ENCODE peak calls at places on chromosomes 7 and 10, in eight cellular contexts. B is body of pancreas, K is astrocyte of the spinal cord, G is PC-9, J is IMR-90, T is neural progenitor cell, L is HepG2, F is AG10803. H is an unnamed sample.

GRCh38 chr7:155809947-155810606 is 2.2 kb downstream of the SHH start:
- DNase-seq in J (no peak), T (peak), G (no peak), F (no peak), K (no peak), L (no peak), B (no peak), H (no peak)

GRCh38 chr10:50470345-50470744 is 153.4 kb downstream of the SGMS1 start:
- DNase-seq in F (no peak), T (peak), B (no peak), J (no peak), K (no peak), G (peak), L (no peak), H (no peak)

GRCh38 chr7:2431260-2431867 is 28.0 kb downstream of the CHST12 start:
- DNase-seq in L (peak), J (no peak), G (no peak), F (no peak), B (no peak), K (no peak), T (peak), H (no peak)

GRCh38 chr7:18103436-18104218 is 76.0 kb upstream of the PRPS1L1 start:
- DNase-seq in L (no peak), B (no peak), G (no peak), K (no peak), T (no peak), F (no peak), J (no peak), H (no peak)

GRCh38 chr7:132939495-132939894 is 142.4 kb downstream of the CHCHD3 start:
- DNase-seq in K (no peak), J (no peak), B (no peak), F (no peak), G (no peak), T (no peak), L (no peak), H (no peak)

GRCh38 chr10:108090476-108091215 is 926.1 kb upstream of the SORCS1 start:
- DNase-seq in T (no peak), J (no peak), G (no peak), K (no peak), L (no peak), B (no peak), F (no peak), H (no peak)

GRCh38 chr10:9792181-9792580 is 1225.5 kb upstream of the CELF2 start:
- DNase-seq in B (no peak), G (no peak), L (no peak), K (peak), J (peak), F (peak), T (no peak), H (no peak)

GRCh38 chr10:25725917-25726716 is 207.9 kb upstream of the MYO3A start:
- DNase-seq in J (peak), F (peak), B (peak), L (peak), G (no peak), K (peak), T (peak), H (peak)

GRCh38 chr10:125263551-125263950 is 103.2 kb upstream of the CTBP2 start:
- DNase-seq in G (peak), K (no peak), B (no peak), L (peak), J (peak), F (peak), T (no peak), H (no peak)

GRCh38 chr10:45373783-45374450 is at the start of gene ALOX5:
- DNase-seq in K (no peak), B (peak), F (no peak), J (no peak), L (no peak), T (peak), G (peak), H (no peak)

GRCh38 chr7:123979876-123980275 is 53.0 kb downstream of the TMEM229A start:
- DNase-seq in K (peak), F (no peak), J (no peak), L (no peak), G (no peak), B (no peak), T (no peak), H (peak)

GRCh38 chr7:155457544-155458316 is at the start of gene EN2:
- DNase-seq in L (no peak), B (no peak), J (no peak), K (no peak), G (no peak), T (peak), F (no peak), H (no peak)

GRCh38 chr10:3224241-3224640 is 51.7 kb upstream of the PITRM1 start:
- DNase-seq in J (no peak), T (no peak), F (no peak), K (no peak), G (no peak), B (no peak), L (no peak), H (no peak)

GRCh38 chr7:110205899-110206298 is 885.0 kb upstream of the LRRN3 start:
- DNase-seq in L (no peak), J (no peak), F (no peak), K (no peak), T (no peak), B (no peak), G (no peak), H (no peak)

GRCh38 chr10:110730345-110731055 is 86.4 kb downstream of the RBM20 start:
- DNase-seq in L (no peak), F (no peak), G (no peak), K (no peak), J (no peak), T (no peak), B (no peak), H (no peak)

GRCh38 chr10:110735620-110736027 is 91.5 kb downstream of the RBM20 start:
- DNase-seq in J (no peak), G (no peak), L (peak), F (no peak), B (no peak), K (no peak), T (no peak), H (no peak)

GRCh38 chr10:110737886-110738634 is 93.9 kb downstream of the RBM20 start:
- DNase-seq in G (no peak), T (no peak), J (peak), K (peak), L (peak), F (peak), B (peak), H (peak)

DNA sequence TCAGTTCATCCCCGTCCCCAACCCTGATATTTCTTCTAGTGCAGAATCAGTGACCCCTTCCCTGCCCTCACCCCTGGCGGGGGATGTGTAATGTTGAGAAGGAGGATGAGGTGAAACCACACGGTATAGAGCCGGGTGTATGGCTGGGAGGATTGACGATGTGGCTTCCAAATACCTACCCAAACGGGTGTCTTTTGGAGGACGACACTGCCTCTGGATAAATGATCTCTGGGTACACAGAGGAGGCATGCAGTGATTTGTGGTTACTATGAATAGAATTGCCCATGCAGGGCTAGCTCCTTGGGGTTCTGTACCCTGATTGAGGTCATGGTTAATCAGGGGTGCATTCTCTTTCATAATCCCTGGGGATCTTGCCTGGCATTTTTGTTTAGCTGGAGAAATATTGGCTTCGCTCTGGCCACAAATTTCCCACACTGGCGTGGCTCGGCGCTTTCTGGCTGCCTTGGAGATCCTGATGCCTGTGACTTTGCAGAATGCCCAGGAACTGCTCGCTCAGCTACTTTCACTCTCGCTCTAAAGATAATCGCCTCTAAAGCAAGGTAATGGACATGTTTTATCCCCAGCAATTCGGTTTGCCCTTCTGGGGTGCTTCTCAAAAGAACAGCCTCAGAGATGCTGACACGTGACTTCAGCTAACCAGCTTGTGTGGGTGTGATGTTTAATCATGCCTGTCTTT is 89.3 kb downstream of the RBM20 start:
- DNase-seq in J (no peak), L (no peak), F (no peak), B (peak), K (peak), T (no peak), G (no peak), H (peak)
- H3K4me3 ChIP-seq in J (peak), L (no peak), F (no peak), B (no peak), K (peak), T (no peak), G (no peak), H (peak)

GRCh38 chr7:69693042-69693441 is 94.8 kb downstream of the AUTS2 start:
- DNase-seq in B (no peak), G (no peak), J (no peak), F (peak), L (no peak), T (no peak), K (no peak), H (no peak)

GRCh38 chr7:69699949-69700715 is 101.9 kb downstream of the AUTS2 start:
- DNase-seq in G (no peak), F (no peak), T (no peak), J (no peak), L (no peak), B (no peak), K (no peak), H (no peak)

GRCh38 chr7:69695998-69696657 is 97.9 kb downstream of the AUTS2 start:
- DNase-seq in F (no peak), G (no peak), B (no peak), T (no peak), L (no peak), J (no peak), K (no peak), H (no peak)

GRCh38 chr7:69698109-69698840 is 100.0 kb downstream of the AUTS2 start:
- DNase-seq in F (peak), J (no peak), T (no peak), G (no peak), B (no peak), L (no peak), K (no peak), H (no peak)

GRCh38 chr7:69696686-69697685 is 98.7 kb downstream of the AUTS2 start:
- DNase-seq in L (no peak), J (no peak), F (peak), T (no peak), G (no peak), B (no peak), K (no peak), H (no peak)
- H3K4me3 ChIP-seq in L (no peak), J (no peak), F (no peak), T (no peak), G (no peak), B (no peak), K (no peak), H (no peak)

GRCh38 chr10:92757720-92758119 is 68.0 kb downstream of the HHEX start:
- DNase-seq in G (no peak), B (no peak), J (no peak), L (no peak), F (no peak), K (no peak), T (no peak), H (no peak)

GRCh38 chr10:92763634-92764155 is 73.9 kb downstream of the HHEX start:
- DNase-seq in J (no peak), L (no peak), B (no peak), T (no peak), G (no peak), F (no peak), K (no peak), H (no peak)

GRCh38 chr10:92760609-92761008 is 70.9 kb downstream of the HHEX start:
- DNase-seq in T (no peak), K (peak), G (no peak), L (no peak), J (peak), B (no peak), F (peak), H (peak)

GRCh38 chr10:92758594-92758993 is 68.8 kb downstream of the HHEX start:
- DNase-seq in B (no peak), T (no peak), F (no peak), K (no peak), G (no peak), L (peak), J (no peak), H (no peak)

GRCh38 chr10:92761576-92761975 is 71.8 kb downstream of the HHEX start:
- DNase-seq in J (no peak), L (no peak), K (no peak), B (no peak), T (no peak), F (peak), G (no peak), H (peak)
- H3K4me3 ChIP-seq in J (no peak), L (no peak), K (no peak), B (no peak), T (no peak), F (no peak), G (no peak), H (no peak)

DNA sequence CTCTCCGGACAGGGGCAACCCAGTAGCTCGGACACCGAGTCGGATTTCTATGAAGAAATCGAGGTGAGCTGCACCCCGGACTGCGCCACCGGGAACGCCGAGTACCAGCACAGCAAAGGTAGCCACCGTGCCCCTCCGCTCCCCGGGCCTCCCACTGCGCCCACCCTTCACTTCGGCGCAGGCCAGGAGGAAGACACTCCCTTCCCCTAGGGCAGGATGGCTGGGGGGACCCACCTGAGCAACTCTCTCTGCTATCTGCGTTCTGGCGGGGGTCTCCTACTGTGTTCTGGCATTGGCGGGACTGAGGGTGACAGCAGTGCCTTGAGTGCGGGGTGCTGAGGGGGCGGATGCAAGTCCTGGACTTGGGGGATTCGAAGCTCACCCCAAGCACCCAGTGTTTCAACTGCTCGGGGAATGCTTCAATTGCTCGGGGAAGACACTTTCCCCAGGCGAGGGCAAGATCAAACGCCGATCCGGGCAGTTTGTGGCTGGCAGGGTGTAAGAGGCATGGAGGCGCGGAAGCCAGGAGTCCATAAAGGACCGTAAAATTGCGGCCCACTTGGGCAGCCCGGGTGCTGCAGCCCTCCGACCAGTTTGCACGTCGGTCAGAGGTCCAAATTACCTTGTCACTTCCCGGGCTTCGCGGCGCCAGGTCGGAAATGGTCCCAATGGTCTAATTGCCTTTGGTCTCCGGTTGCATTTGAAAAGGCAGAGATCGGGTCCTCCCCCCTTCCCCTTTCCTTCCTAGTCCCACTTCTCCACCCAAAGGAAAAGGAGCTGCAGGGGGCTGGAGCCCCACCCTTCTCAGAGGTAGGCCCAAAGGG is 950 bp downstream of the EVX1 start:
- DNase-seq in K (no peak), F (no peak), G (no peak), B (no peak), L (no peak), J (no peak), T (peak), H (no peak)
- H3K4me3 ChIP-seq in K (no peak), F (no peak), G (no peak), B (no peak), L (no peak), J (no peak), T (peak), H (no peak)

H was measured in fibroblast of the aortic adventitia.